ENCODE peak calls at places on chromosomes 12 and 14, in eight cellular contexts. X is activated effector memory CD4-positive, alpha-beta T cell treated with anti-CD3 and anti-CD28 coated beads, Interleukin-2, amount 50 U/mL, for 16 hours; W is MV-4-11; V is activated T-cell treated with anti-CD3 and anti-CD28 coated beads, Interleukin-2, amount 50 U/mL, for 72 hours; S is NCI-H1417 treated with DMSO at 0.1 percent for 48 hours; B is hypothalamus; Q is Right ventricle myocardium inferior; R is cardiac muscle cell. J is an unnamed sample.

GRCh38 chr12:33562401-33562800 is 122.8 kb upstream of the SYT10 start:
- DNase-seq in V (no peak), W (no peak), Q (no peak), B (no peak), R (no peak), S (no peak), X (no peak), J (no peak)

GRCh38 chr12:14239350-14239934 is 126.0 kb upstream of the ATF7IP start:
- DNase-seq in B (no peak), Q (no peak), V (peak), R (peak), X (no peak), W (peak), S (no peak), J (peak)

GRCh38 chr14:101408077-101408831 is 153.0 kb upstream of the DIO3 start:
- DNase-seq in Q (no peak), S (peak), W (no peak), V (no peak), X (no peak), B (no peak), R (no peak), J (no peak)

GRCh38 chr14:68940614-68941185 is 38.4 kb downstream of the ACTN1 start:
- DNase-seq in S (no peak), W (no peak), Q (no peak), R (no peak), V (no peak), X (no peak), B (no peak), J (no peak)

GRCh38 chr14:39023939-39024871 is 78.8 kb downstream of the SEC23A start:
- DNase-seq in X (no peak), R (no peak), V (no peak), B (no peak), W (no peak), Q (no peak), S (peak), J (no peak)

GRCh38 chr12:3071107-3071506 is 6.1 kb upstream of the TSPAN9 start:
- DNase-seq in X (no peak), B (no peak), W (no peak), V (no peak), S (no peak), R (no peak), Q (no peak), J (no peak)

GRCh38 chr12:104446646-104447415 is 9.9 kb upstream of the CHST11 start:
- DNase-seq in V (no peak), Q (no peak), S (no peak), X (no peak), R (no peak), W (no peak), B (no peak), J (no peak)

GRCh38 chr12:8011331-8011730 is 21.2 kb upstream of the FOXJ2 start:
- DNase-seq in B (no peak), S (no peak), V (no peak), R (no peak), Q (no peak), W (no peak), X (no peak), J (no peak)

GRCh38 chr12:30613119-30613830 is 82.4 kb downstream of the IPO8 start:
- DNase-seq in X (no peak), Q (no peak), V (no peak), B (no peak), S (no peak), W (no peak), R (no peak), J (no peak)

GRCh38 chr12:113191236-113191635 is 5.7 kb downstream of the RITA1 start:
- DNase-seq in Q (no peak), S (no peak), V (no peak), W (no peak), X (no peak), B (no peak), R (no peak), J (no peak)

GRCh38 chr12:68176252-68176651 is 16.7 kb upstream of the IFNG start:
- DNase-seq in X (no peak), R (no peak), B (no peak), S (no peak), V (no peak), Q (no peak), W (no peak), J (no peak)

GRCh38 chr14:32354716-32355115 is 25.6 kb downstream of the AKAP6 start:
- DNase-seq in X (no peak), Q (no peak), B (no peak), V (no peak), W (no peak), S (no peak), R (no peak), J (no peak)

GRCh38 chr12:10968765-10969456 is 17.8 kb downstream of the TAS2R50 start:
- DNase-seq in S (no peak), B (no peak), W (no peak), Q (peak), R (no peak), V (no peak), X (no peak), J (no peak)

GRCh38 chr12:92556141-92556540 is 146.6 kb upstream of the PLEKHG7 start:
- DNase-seq in X (no peak), S (no peak), W (no peak), Q (no peak), B (no peak), V (no peak), R (no peak), J (no peak)

GRCh38 chr12:52082026-52082667 is 2.6 kb downstream of the SMIM41 start:
- DNase-seq in B (no peak), S (no peak), X (peak), R (peak), V (no peak), W (no peak), Q (no peak), J (no peak)

GRCh38 chr14:89137514-89138163 is 279.4 kb downstream of the FOXN3 start:
- DNase-seq in R (no peak), S (no peak), Q (peak), X (no peak), W (peak), V (no peak), B (no peak), J (no peak)

GRCh38 chr12:2276288-2276842 is 223.6 kb downstream of the CACNA1C start:
- DNase-seq in R (no peak), W (no peak), X (no peak), S (no peak), B (no peak), Q (no peak), V (no peak), J (no peak)

GRCh38 chr14:78997811-78998210 is 827.6 kb downstream of the NRXN3 start:
- DNase-seq in R (peak), S (peak), V (no peak), Q (no peak), X (no peak), W (no peak), B (peak), J (no peak)

GRCh38 chr12:76272292-76272691 is 75.9 kb downstream of the BBS10 start:
- DNase-seq in R (no peak), Q (no peak), X (no peak), V (no peak), W (no peak), B (peak), S (no peak), J (no peak)

J was measured in GM13977.